ENCODE peak calls at places on chromosome 17, in four cellular contexts. B, H, E and S are unnamed samples.

GRCh38 chr17:15309236-15309635 is 32.2 kb downstream of the TEKT3 start:
- DNase-seq in B (no peak), H (no peak), E (no peak), S (no peak)

GRCh38 chr17:41785091-41785875 is 1.2 kb downstream of the JUP start:
- DNase-seq in B (no peak), H (no peak), E (peak), S (no peak)

GRCh38 chr17:43219001-43219400 is 7.3 kb downstream of the TMEM106A start:
- DNase-seq in B (no peak), H (no peak), E (no peak), S (no peak)

GRCh38 chr17:337453-337852 is 15.2 kb downstream of the RPH3AL start:
- DNase-seq in B (no peak), H (peak), E (no peak), S (no peak)

GRCh38 chr17:50602514-50603235 is 32.0 kb upstream of the ABCC3 start:
- DNase-seq in B (no peak), H (no peak), E (no peak), S (no peak)

GRCh38 chr17:10114931-10115535 is 83.4 kb downstream of the GAS7 start:
- DNase-seq in B (peak), H (no peak), E (peak), S (peak)

GRCh38 chr17:40303706-40304450 is 5.1 kb upstream of the RARA start:
- DNase-seq in B (no peak), H (no peak), E (no peak), S (no peak)

GRCh38 chr17:2067559-2067958 is 12.7 kb downstream of the HIC1 start:
- DNase-seq in B (no peak), H (no peak), E (no peak), S (no peak)

GRCh38 chr17:51486091-51486490 is 225.7 kb downstream of the UTP18 start:
- DNase-seq in B (no peak), H (no peak), E (no peak), S (peak)